ENCODE peak calls at places on chromosomes 11 and 22, in six cellular contexts. R, J, U, X, G and L are unnamed samples.

GRCh38 chr11:76185931-76186401 is 20.3 kb downstream of the WNT11 start:
- DNase-seq in X (no peak), J (no peak), R (no peak), G (no peak), U (no peak), L (no peak)

GRCh38 chr11:76783901-76784813 is 1.0 kb downstream of the TSKU start:
- DNase-seq in R (peak), J (no peak), X (no peak), G (no peak), U (no peak), L (peak)

GRCh38 chr22:25563757-25564319 is 637 bp upstream of the GRK3 start:
- DNase-seq in J (no peak), R (no peak), X (no peak), G (no peak), U (no peak), L (no peak)

GRCh38 chr11:96019810-96020747 is 96.2 kb upstream of the MTMR2 start:
- DNase-seq in X (no peak), J (no peak), G (no peak), U (no peak), R (no peak), L (no peak)

GRCh38 chr11:120172054-120172881 is 34.4 kb upstream of the TRIM29 start:
- DNase-seq in X (no peak), J (peak), G (no peak), R (peak), U (no peak), L (peak)

GRCh38 chr11:57143459-57143858 is 38.3 kb upstream of the LRRC55 start:
- DNase-seq in X (no peak), R (no peak), G (no peak), J (no peak), U (no peak), L (no peak)

GRCh38 chr22:43050995-43051394 is 36.0 kb upstream of the PACSIN2 start:
- DNase-seq in X (no peak), J (no peak), U (no peak), G (no peak), R (no peak), L (no peak)

GRCh38 chr22:17237031-17237668 is 17.9 kb upstream of the ADA2 start:
- DNase-seq in R (peak), U (no peak), G (no peak), J (peak), X (no peak), L (no peak)

GRCh38 chr11:69534166-69534530 is 52.7 kb downstream of the LINC01488 start:
- DNase-seq in G (no peak), X (no peak), R (no peak), J (no peak), U (no peak), L (no peak)

GRCh38 chr11:944711-945470 is 19.2 kb downstream of the AP2A2 start:
- DNase-seq in G (no peak), R (no peak), U (no peak), X (no peak), J (no peak), L (no peak)

GRCh38 chr22:29073618-29074275 is 912 bp downstream of the KREMEN1 start:
- DNase-seq in X (no peak), U (no peak), R (no peak), J (no peak), G (no peak), L (no peak)

GRCh38 chr11:119460130-119460529 is 37.2 kb upstream of the THY1 start:
- DNase-seq in R (no peak), J (no peak), U (no peak), G (no peak), X (no peak), L (no peak)

GRCh38 chr22:29316429-29316828 is 932 bp upstream of the RASL10A start:
- DNase-seq in J (no peak), X (no peak), G (no peak), U (no peak), R (no peak), L (no peak)

GRCh38 chr11:115199501-115199900 is 304.7 kb downstream of the CADM1 start:
- DNase-seq in J (no peak), G (peak), U (peak), R (no peak), X (no peak), L (no peak)

GRCh38 chr11:1200611-1201191 is 22.2 kb upstream of the MUC5B start:
- DNase-seq in J (no peak), U (no peak), G (no peak), R (no peak), X (no peak), L (no peak)

GRCh38 chr11:2760196-2760871 is 60.5 kb upstream of the KCNQ1OT1 start:
- DNase-seq in R (no peak), X (no peak), G (no peak), J (no peak), U (no peak), L (no peak)

GRCh38 chr11:122814401-122814800 is 23.9 kb upstream of the CRTAM start:
- DNase-seq in G (no peak), X (no peak), U (no peak), R (no peak), J (no peak), L (no peak)

GRCh38 chr11:77191823-77192495 is 63.9 kb downstream of the MYO7A start:
- DNase-seq in U (no peak), G (no peak), R (peak), J (no peak), X (no peak), L (peak)

GRCh38 chr11:31871310-31872073 is 60.4 kb upstream of the PAX6 start:
- DNase-seq in U (no peak), R (no peak), G (no peak), J (no peak), X (no peak), L (no peak)

GRCh38 chr11:118435233-118435892 is 929 bp upstream of the KMT2A start:
- DNase-seq in R (peak), J (peak), U (no peak), G (no peak), X (no peak), L (peak)

GRCh38 chr11:46521947-46522681 is 71.7 kb downstream of the AMBRA1 start:
- DNase-seq in J (no peak), G (peak), R (no peak), X (no peak), U (no peak), L (no peak)

GRCh38 chr11:34665077-34665835 is 44.4 kb downstream of the EHF start:
- DNase-seq in R (no peak), X (no peak), G (no peak), J (no peak), U (no peak), L (no peak)

GRCh38 chr11:48078661-48079060 is 98.3 kb downstream of the PTPRJ start:
- DNase-seq in X (no peak), R (no peak), G (no peak), J (no peak), U (no peak), L (no peak)

GRCh38 chr22:23223566-23224317 is 43.4 kb downstream of the BCR start:
- DNase-seq in R (no peak), G (no peak), U (no peak), J (no peak), X (no peak), L (no peak)

GRCh38 chr11:12577746-12578644 is 96.2 kb upstream of the TEAD1 start:
- DNase-seq in J (no peak), R (no peak), X (no peak), G (no peak), U (no peak), L (no peak)

GRCh38 chr22:29270475-29271271 is 2.6 kb downstream of the EWSR1 start:
- DNase-seq in U (peak), G (no peak), J (no peak), X (no peak), R (no peak), L (no peak)